ENCODE peak calls at places on chromosomes 12 and 14, in six cellular contexts. G is right lobe of liver, L is pancreas, F is upper lobe of right lung, N is mucosa of descending colon, T is coronary artery. S is an unnamed sample.
A peak's percentile ranks its signal among the peaks of the same experiment; 100 is the strongest.

GRCh38 chr12:21962236-21962635 is 21.0 kb upstream of the ABCC9 start:
- DNase-seq in N (no peak), L (no peak), T (no peak), F (no peak), G (no peak), S (no peak)

GRCh38 chr12:6180300-6181051 is 19.7 kb upstream of the CD9 start:
- DNase-seq in F (peak; percentile 76), N (peak; percentile 38), G (peak; percentile 89), L (no peak), T (peak; percentile 87), S (no peak)

GRCh38 chr12:51323317-51323960 is 535 bp downstream of the BIN2 start:
- DNase-seq in N (no peak), L (no peak), G (no peak), T (no peak), F (no peak), S (peak; percentile 74)

GRCh38 chr12:93032748-93033147 is 103.7 kb upstream of the EEA1 start:
- DNase-seq in F (no peak), L (no peak), G (no peak), N (no peak), T (no peak), S (no peak)

GRCh38 chr14:94648801-94649200 is 36.6 kb downstream of the SERPINA3 start:
- DNase-seq in N (no peak), G (no peak), L (no peak), T (no peak), F (no peak), S (no peak)

GRCh38 chr14:34023824-34024767 is 73.2 kb upstream of the EGLN3 start:
- DNase-seq in F (no peak), N (peak; percentile 40), G (no peak), T (no peak), L (no peak), S (no peak)

GRCh38 chr12:263574-263973 is 938 bp upstream of the SLC6A13 start:
- DNase-seq in T (no peak), G (no peak), N (no peak), F (no peak), L (no peak), S (no peak)

GRCh38 chr14:94390372-94391086 is 2.1 kb upstream of the SERPINA1 start:
- DNase-seq in T (peak; percentile 71), F (peak; percentile 95), G (peak; percentile 96), N (peak; percentile 89), L (peak; percentile 72), S (no peak)

GRCh38 chr12:132578826-132579225 is 31.6 kb downstream of the LRCOL1 start:
- DNase-seq in L (no peak), T (no peak), G (no peak), N (no peak), F (no peak), S (no peak)

GRCh38 chr12:92717202-92717601 is 14.4 kb downstream of the PLEKHG7 start:
- DNase-seq in T (no peak), G (no peak), L (no peak), F (no peak), N (no peak), S (no peak)

GRCh38 chr12:102965281-102966155 is 8.0 kb downstream of the ASCL1 start:
- DNase-seq in F (no peak), G (no peak), T (no peak), L (no peak), N (no peak), S (no peak)

GRCh38 chr12:98058838-98059237 is 456.6 kb upstream of the TMPO start:
- DNase-seq in T (no peak), N (no peak), G (no peak), F (no peak), L (no peak), S (no peak)

GRCh38 chr14:92607702-92608429 is 94.3 kb downstream of the RIN3 start:
- DNase-seq in N (peak; percentile 29), G (no peak), T (no peak), L (no peak), F (no peak), S (no peak)

GRCh38 chr12:129772463-129773169 is 131.2 kb downstream of the TMEM132D start:
- DNase-seq in L (no peak), F (no peak), G (no peak), T (no peak), N (no peak), S (no peak)

DNA sequence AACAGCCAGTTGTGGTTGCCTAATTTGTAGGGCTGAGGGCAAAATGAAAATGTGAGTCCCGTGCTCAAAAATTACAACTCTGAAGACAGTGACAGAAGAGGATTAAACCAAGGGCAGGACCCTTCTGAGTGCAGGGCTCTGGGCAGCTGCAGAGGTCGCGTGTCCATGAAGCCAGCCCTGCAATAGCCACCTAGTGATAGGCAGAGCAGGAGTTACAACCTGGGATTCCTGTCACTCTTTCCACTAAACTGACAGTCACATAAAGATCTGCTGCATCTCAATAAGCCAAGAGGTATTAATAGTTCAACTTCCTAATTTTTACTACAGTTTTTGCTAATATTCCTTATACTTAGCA is 94.1 kb downstream of the SLC2A13 start:
- DNase-seq in T (no peak), G (peak; percentile 20), N (no peak), F (no peak), L (no peak), S (no peak)
- H3K4me3 ChIP-seq in T (peak overlapping the region; percentile 66), G (peak overlapping the region; percentile 4), N (no peak overlapping the region), F (peak overlapping the region; percentile 34), L (no peak overlapping the region), S (peak overlapping the region; percentile 30)

DNA sequence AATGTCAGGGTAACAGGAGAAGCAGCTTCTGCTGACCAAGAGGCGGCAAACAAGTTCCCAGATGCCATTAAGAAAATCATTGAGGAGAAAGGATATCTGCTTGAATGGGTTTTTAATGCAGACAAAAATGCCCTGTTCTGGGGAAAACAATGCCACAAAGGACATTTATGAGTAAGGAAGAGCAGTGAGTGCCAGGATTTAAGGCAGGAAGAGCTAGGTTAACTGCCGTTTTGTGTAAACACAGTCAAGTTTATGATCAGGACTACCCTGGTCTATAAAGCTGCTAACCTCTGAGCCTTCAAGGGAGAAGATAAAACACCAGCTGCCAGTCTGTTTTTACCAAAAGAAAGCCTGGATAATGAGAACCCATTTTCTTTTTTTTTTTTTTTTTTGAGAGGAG is 8.5 kb downstream of the MAPKAPK5 start:
- DNase-seq in L (no peak), F (no peak), G (no peak), T (no peak), N (peak; percentile 51), S (no peak)
- H3K4me3 ChIP-seq in L (no peak overlapping the region), F (no peak overlapping the region), G (no peak overlapping the region), T (no peak overlapping the region), N (no peak overlapping the region), S (no peak overlapping the region)

DNA sequence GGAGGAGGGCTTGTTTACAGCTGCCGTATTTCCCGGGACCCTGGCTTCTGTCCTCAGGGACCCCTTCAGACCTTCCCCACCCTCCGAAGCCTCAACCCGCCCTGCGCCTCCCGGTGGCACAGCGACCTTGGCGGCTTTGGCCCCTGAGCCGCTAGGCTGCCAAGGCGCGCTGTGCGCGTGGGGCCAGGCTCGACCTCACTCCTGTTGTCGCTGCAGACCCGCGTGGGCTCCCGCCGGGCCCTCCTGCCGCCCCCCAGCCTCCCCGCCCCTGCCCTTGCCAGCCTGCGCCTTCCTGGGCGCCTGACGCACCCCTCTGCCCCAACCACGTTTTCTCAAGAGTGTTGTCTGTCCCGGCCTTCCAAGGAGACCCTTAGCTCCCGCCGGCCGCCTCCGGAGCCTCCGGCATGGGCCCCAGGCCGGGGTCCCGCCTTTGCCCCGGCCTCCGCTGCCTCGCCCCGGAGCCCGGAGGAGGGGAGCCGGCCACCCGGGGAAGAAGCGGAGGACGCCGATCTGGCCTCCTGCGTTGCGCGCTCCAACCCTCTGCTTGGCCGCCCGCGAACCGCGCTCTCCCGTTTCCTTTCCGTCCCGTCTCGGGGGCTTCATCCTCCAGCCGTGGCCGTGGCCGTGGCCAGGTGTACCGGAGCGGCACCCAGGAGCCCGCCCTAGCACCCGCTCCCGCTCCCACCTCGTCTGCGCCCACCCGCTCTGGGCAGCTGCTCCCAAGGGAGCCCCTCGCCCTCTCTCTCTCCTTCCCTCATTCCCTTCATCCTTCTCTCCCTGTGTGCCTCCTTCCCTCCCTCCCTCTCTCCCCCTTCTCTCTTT is 19.9 kb downstream of the PPP2R5C start:
- DNase-seq in G (no peak), N (no peak), T (no peak), L (no peak), F (peak; percentile 71), S (peak; percentile 40)
- H3K4me3 ChIP-seq in G (peak overlapping the region; percentile 29), N (no peak overlapping the region), T (peak overlapping the region; percentile 78), L (peak overlapping the region; percentile 48), F (peak overlapping the region; percentile 51), S (peak overlapping the region; percentile 45)

GRCh38 chr12:105382771-105383632 is 52.5 kb downstream of the C12orf75 start:
- DNase-seq in N (peak; percentile 67), L (peak; percentile 21), G (no peak), F (no peak), T (no peak), S (peak; percentile 56)
- H3K4me3 ChIP-seq in N (no peak overlapping the region), L (no peak overlapping the region), G (no peak overlapping the region), F (peak overlapping the region; percentile 24), T (peak overlapping the region; percentile 59), S (no peak overlapping the region)

DNA sequence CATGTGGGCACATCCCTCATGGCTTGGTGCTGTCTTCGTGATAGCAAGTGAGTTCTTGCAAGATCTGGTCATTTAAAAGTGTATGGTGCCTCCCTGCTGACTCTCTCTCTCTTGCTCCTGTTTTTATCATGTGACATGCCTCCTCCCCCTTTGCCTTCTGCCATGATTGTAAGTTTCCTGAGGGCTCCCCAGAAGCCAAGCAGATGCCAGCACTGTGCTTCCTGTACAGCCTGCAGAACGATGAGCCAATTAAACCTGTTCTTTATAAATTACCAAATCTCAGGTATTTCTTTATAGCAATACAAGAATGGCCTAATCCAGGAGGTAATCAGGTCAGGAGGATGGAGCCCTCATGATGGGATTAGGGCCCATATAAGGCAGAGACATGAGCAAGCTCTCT is 116.3 kb downstream of the DPF3 start:
- DNase-seq in F (no peak), G (no peak), T (no peak), N (no peak), L (no peak), S (no peak)
- H3K4me3 ChIP-seq in F (no peak overlapping the region), G (no peak overlapping the region), T (no peak overlapping the region), N (no peak overlapping the region), L (no peak overlapping the region), S (no peak overlapping the region)

DNA sequence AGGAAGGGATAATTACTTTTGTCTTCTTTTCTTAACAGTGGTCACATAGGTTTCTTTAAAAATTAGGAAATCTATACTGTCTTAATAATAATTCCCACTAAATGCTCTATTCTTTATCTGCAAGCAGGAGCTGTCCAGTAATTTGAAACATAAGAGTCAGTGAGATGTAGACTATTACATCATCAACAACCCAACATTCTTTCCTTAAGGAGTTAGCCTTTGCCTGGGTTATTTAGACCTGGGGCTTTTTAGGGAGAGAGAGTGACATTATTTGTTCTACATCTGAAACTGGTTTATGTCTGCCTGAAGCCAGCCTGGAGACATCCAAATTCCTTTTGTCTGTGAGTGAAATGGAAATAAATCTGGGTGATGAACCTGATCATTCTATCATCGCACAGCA is 294.4 kb downstream of the TMTC2 start:
- DNase-seq in L (no peak), G (no peak), F (no peak), N (no peak), T (no peak), S (no peak)
- H3K4me3 ChIP-seq in L (no peak overlapping the region), G (no peak overlapping the region), F (no peak overlapping the region), N (no peak overlapping the region), T (no peak overlapping the region), S (no peak overlapping the region)

DNA sequence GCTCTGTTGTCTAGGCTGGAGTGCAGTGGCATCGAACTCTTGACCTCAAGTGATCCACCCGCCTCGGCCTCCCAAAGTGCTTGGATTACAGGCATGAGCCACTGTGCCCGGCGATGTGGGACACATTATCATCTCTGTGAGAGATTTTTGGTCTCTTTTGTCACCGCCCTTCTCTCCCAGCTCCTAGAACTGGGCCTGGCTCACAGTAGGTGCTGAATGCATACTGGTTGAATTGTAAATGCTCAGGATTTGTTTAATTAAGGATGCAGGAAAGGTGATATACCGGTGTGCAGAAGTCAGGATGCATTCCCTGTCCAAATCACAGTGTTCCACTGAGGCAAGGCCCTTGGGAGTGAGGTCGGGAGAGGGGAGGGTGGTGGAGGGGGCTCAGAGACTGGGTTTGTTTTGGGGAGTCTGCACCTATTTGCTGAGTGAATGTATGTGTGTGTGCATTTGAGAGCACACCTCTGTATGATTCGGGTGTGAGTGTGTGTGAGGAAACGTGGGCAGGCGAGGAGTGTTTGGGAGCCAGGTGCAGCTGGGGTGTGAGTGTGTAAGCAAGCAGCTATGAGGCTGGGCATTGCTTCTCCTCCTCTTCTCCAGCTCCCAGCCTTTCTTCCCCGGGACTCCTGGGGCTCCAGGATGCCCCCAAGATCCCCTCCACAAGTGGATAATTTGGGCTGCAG is 1.0 kb upstream of the KRT18 start:
- DNase-seq in L (no peak), F (no peak), G (no peak), N (no peak), T (no peak), S (no peak)
- H3K4me3 ChIP-seq in L (no peak overlapping the region), F (peak overlapping the region; percentile 62), G (no peak overlapping the region), N (no peak overlapping the region), T (no peak overlapping the region), S (no peak overlapping the region)

S was measured in CD4-positive, alpha-beta memory T cell.